ENCODE peak calls at places on chromosomes 3 and 15, in six cellular contexts. H, V, C, S, G and O are unnamed samples.
A peak's percentile ranks its signal among the peaks of the same experiment; 100 is the strongest.

GRCh38 chr3:194741916-194742315 is 56.2 kb downstream of the FAM43A start:
- DNase-seq in H (no peak), V (no peak), C (no peak), S (no peak), G (no peak), O (no peak)

GRCh38 chr15:70672081-70672480 is 91.3 kb downstream of the UACA start:
- DNase-seq in H (no peak), V (no peak), C (peak; percentile 51), S (no peak), G (no peak), O (no peak)

GRCh38 chr3:78990164-78990563 is 777.6 kb downstream of the ROBO1 start:
- DNase-seq in H (no peak), V (no peak), C (no peak), S (no peak), G (no peak), O (no peak)

GRCh38 chr3:33131328-33132018 is 17.7 kb downstream of the CRTAP start:
- DNase-seq in H (peak; percentile 44), V (peak; percentile 71), C (no peak), S (peak; percentile 66), G (peak; percentile 41), O (peak; percentile 82)

GRCh38 chr15:56468271-56468912 is 3.5 kb upstream of the MNS1 start:
- DNase-seq in H (no peak), V (no peak), C (peak; percentile 33), S (no peak), G (no peak), O (no peak)

GRCh38 chr3:138781012-138781470 is 53.7 kb downstream of the PIK3CB start:
- DNase-seq in H (no peak), V (no peak), C (no peak), S (no peak), G (no peak), O (no peak)

GRCh38 chr15:92810418-92811138 is 89.5 kb upstream of the CHD2 start:
- DNase-seq in H (no peak), V (no peak), C (no peak), S (no peak), G (no peak), O (peak; percentile 83)

GRCh38 chr3:142645236-142645793 is 49.1 kb downstream of the PLS1 start:
- DNase-seq in H (peak; percentile 41), V (no peak), C (no peak), S (peak; percentile 51), G (no peak), O (peak; percentile 13)

GRCh38 chr15:94387854-94388441 is 156.6 kb downstream of the MCTP2 start:
- DNase-seq in H (no peak), V (no peak), C (peak; percentile 5), S (no peak), G (no peak), O (no peak)

GRCh38 chr15:63176302-63176701 is 13.1 kb upstream of the RAB8B start:
- DNase-seq in H (no peak), V (no peak), C (no peak), S (no peak), G (no peak), O (no peak)

GRCh38 chr3:137761563-137762503 is 2.3 kb upstream of the SOX14 start:
- DNase-seq in H (no peak), V (peak; percentile 38), C (no peak), S (no peak), G (no peak), O (no peak)

GRCh38 chr15:76337739-76338554 is 1.4 kb downstream of the ISL2 start:
- DNase-seq in H (no peak), V (peak; percentile 79), C (no peak), S (no peak), G (no peak), O (no peak)

GRCh38 chr15:80490431-80490990 is 86.3 kb downstream of the ARNT2 start:
- DNase-seq in H (no peak), V (no peak), C (no peak), S (no peak), G (no peak), O (no peak)

GRCh38 chr15:89749951-89750559 is 994 bp downstream of the MESP1 start:
- DNase-seq in H (no peak), V (no peak), C (no peak), S (no peak), G (no peak), O (no peak)

GRCh38 chr3:120428904-120429303 is 21.9 kb downstream of the FSTL1 start:
- DNase-seq in H (no peak), V (no peak), C (no peak), S (no peak), G (no peak), O (no peak)

GRCh38 chr15:71595846-71596553 is 214.4 kb upstream of the NR2E3 start:
- DNase-seq in H (no peak), V (no peak), C (no peak), S (no peak), G (no peak), O (no peak)

GRCh38 chr3:115852278-115852677 is 229.0 kb downstream of the GAP43 start:
- DNase-seq in H (no peak), V (no peak), C (no peak), S (no peak), G (no peak), O (no peak)
- TF ChIP-seq JUND in H (no peak), V (no peak), C (no peak), S (no peak), G (no peak), O (no peak)

GRCh38 chr15:40695469-40695910 is 516 bp downstream of the RAD51 start:
- DNase-seq in H (no peak), V (no peak), C (no peak), S (peak; percentile 4), G (no peak), O (peak; percentile 16)
- TF ChIP-seq JUND in H (no peak), V (no peak), C (no peak), S (no peak), G (no peak), O (no peak)

GRCh38 chr3:39097716-39098472 is 9.5 kb downstream of the GORASP1 start:
- DNase-seq in H (no peak), V (no peak), C (no peak), S (no peak), G (no peak), O (no peak)

GRCh38 chr3:39099738-39100499 is 7.5 kb downstream of the GORASP1 start:
- DNase-seq in H (no peak), V (no peak), C (no peak), S (no peak), G (no peak), O (no peak)

GRCh38 chr3:39096775-39097174 is 10.7 kb downstream of the GORASP1 start:
- DNase-seq in H (no peak), V (no peak), C (no peak), S (peak; percentile 67), G (no peak), O (peak; percentile 54)

GRCh38 chr3:39099242-39099641 is 8.2 kb downstream of the GORASP1 start:
- DNase-seq in H (no peak), V (no peak), C (no peak), S (no peak), G (no peak), O (no peak)

DNA sequence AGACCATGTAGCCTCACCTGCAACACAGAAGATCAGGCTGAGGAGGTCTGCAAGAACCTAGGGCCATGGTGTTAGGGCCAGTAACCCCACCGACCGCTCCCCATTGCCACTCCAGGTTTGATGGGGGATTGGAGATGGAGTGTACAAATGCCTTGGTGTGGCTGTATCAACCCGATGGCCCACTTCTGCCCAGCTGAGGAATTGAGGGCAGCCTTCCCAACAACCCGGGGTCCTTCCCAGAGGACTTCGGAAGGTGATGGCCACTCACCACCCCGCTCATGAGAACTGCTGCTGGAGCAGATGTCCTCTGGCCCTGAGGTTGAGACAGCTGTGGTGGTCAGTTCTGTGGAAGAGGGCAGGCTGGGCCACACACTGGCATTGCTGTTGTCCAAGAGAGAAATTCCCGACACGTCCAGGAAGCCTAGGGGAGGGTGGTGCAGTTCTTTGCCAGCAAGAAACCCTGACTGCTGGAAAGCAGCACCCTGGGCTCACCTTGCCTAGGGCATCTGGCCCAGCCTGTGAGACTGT is 8.9 kb downstream of the GORASP1 start:
- DNase-seq in H (no peak), V (no peak), C (no peak), S (no peak), G (no peak), O (no peak)
- TF ChIP-seq JUND in H (no peak), V (no peak), C (no peak), S (no peak), G (no peak), O (no peak)

DNA sequence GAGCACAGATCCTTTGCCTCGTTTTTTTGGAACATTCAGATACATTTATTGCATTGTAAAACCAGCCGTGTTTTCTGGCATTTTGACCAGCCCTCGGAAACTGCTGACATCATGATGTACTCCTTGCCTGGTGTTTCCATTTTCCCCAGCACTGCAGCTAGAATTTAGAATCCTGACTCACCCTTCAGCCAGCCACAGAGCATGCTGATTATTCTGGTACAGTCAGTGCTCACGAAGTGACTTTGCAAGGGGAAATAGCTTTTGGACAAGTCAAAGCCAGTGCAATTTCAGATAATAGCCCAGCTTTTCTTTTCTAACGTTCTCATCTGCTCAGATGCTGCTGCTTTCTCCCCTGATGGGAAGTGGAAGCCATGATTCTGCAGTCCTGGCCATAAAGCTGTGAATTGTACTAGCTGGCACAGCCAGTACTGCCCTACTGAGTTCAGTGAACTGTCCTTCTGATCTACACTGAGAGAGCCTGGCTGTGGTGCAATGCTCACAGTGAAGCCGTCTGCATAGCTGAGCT is 12.1 kb upstream of the CNBP start:
- DNase-seq in H (no peak), V (no peak), C (no peak), S (peak; percentile 16), G (no peak), O (no peak)
- TF ChIP-seq JUND in H (no peak), V (peak; percentile 89), C (no peak), S (no peak), G (no peak), O (no peak)